ENCODE peak calls at places on chromosomes 13 and 19, in eight cellular contexts. U, G, A, Y, T, V, J and F are unnamed samples.

GRCh38 chr19:49403404-49404187 is 15.5 kb downstream of the KASH5 start:
- DNase-seq in U (no peak), G (peak; percentile 50), A (no peak), Y (no peak), T (no peak), V (no peak), J (peak; percentile 98), F (no peak)

GRCh38 chr19:54431255-54431838 is 16.1 kb downstream of the TTYH1 start:
- DNase-seq in U (no peak), G (no peak), A (peak; percentile 22), Y (peak; percentile 72), T (no peak), V (peak; percentile 47), J (no peak), F (peak; percentile 90)

GRCh38 chr19:4057913-4058695 is 8.6 kb downstream of the ZBTB7A start:
- DNase-seq in U (no peak), G (peak; percentile 82), A (peak; percentile 77), Y (peak; percentile 96), T (peak; percentile 93), V (peak; percentile 90), J (peak; percentile 74), F (peak; percentile 97)

GRCh38 chr13:50676602-50677001 is 166.9 kb downstream of the DLEU7 start:
- DNase-seq in U (no peak), G (no peak), A (peak; percentile 75), Y (no peak), T (peak; percentile 70), V (peak; percentile 82), J (peak; percentile 89), F (no peak)

GRCh38 chr19:28541602-28542393 is 671.2 kb downstream of the UQCRFS1 start:
- DNase-seq in U (no peak), G (no peak), A (no peak), Y (no peak), T (no peak), V (no peak), J (no peak), F (no peak)

GRCh38 chr13:102128216-102128800 is 273.5 kb downstream of the FGF14 start:
- DNase-seq in U (no peak), G (no peak), A (peak; percentile 98), Y (no peak), T (peak; percentile 92), V (peak; percentile 57), J (peak; percentile 21), F (no peak)

GRCh38 chr19:16394681-16395375 is 70.2 kb downstream of the KLF2 start:
- DNase-seq in U (no peak), G (no peak), A (peak; percentile 31), Y (no peak), T (no peak), V (peak; percentile 54), J (no peak), F (peak; percentile 45)

GRCh38 chr19:34960103-34960805 is 3.8 kb downstream of the ZNF792 start:
- DNase-seq in U (no peak), G (no peak), A (peak; percentile 10), Y (no peak), T (no peak), V (peak; percentile 35), J (no peak), F (no peak)

GRCh38 chr13:99442273-99442895 is 58.9 kb upstream of the TM9SF2 start:
- DNase-seq in U (peak; percentile 53), G (peak; percentile 60), A (peak; percentile 43), Y (no peak), T (no peak), V (peak; percentile 71), J (peak; percentile 46), F (no peak)

GRCh38 chr13:114309806-114310410 is 4.4 kb upstream of the CHAMP1 start:
- DNase-seq in U (no peak), G (no peak), A (no peak), Y (no peak), T (no peak), V (no peak), J (no peak), F (no peak)

GRCh38 chr19:6509118-6509971 is 7.2 kb upstream of the TUBB4A start:
- DNase-seq in U (no peak), G (no peak), A (no peak), Y (peak; percentile 46), T (no peak), V (no peak), J (no peak), F (peak; percentile 81)

GRCh38 chr13:83372786-83373185 is 509.5 kb downstream of the SLITRK1 start:
- DNase-seq in U (no peak), G (no peak), A (peak; percentile 43), Y (no peak), T (peak; percentile 1), V (no peak), J (no peak), F (no peak)

GRCh38 chr19:13849991-13850909 is 26.7 kb upstream of the NANOS3 start:
- DNase-seq in U (peak; percentile 62), G (peak; percentile 80), A (no peak), Y (peak; percentile 96), T (peak; percentile 77), V (peak; percentile 73), J (peak; percentile 88), F (peak; percentile 94)

GRCh38 chr13:45333973-45334922 is 6.7 kb downstream of the TPT1 start:
- DNase-seq in U (no peak), G (peak; percentile 64), A (no peak), Y (no peak), T (no peak), V (peak; percentile 57), J (no peak), F (no peak)

GRCh38 chr13:40665061-40665753 is 1.2 kb downstream of the FOXO1 start:
- DNase-seq in U (peak; percentile 30), G (peak; percentile 53), A (no peak), Y (peak; percentile 78), T (no peak), V (no peak), J (peak; percentile 54), F (peak; percentile 86)

GRCh38 chr19:18340237-18340989 is at the start of gene PGPEP1:
- DNase-seq in U (peak; percentile 60), G (peak; percentile 63), A (no peak), Y (peak; percentile 93), T (peak; percentile 50), V (peak; percentile 49), J (peak; percentile 80), F (peak; percentile 86)